ENCODE peak calls at places on chromosomes 16 and 17, in seven cellular contexts. B, J, F, K, M, G and O are unnamed samples.

GRCh38 chr17:55282379-55282702 is 17.6 kb downstream of the HLF start:
- DNase-seq in K (no peak), F (no peak), G (no peak), M (no peak), B (no peak), J (no peak), O (no peak)

GRCh38 chr17:50689251-50689650 is 18.5 kb downstream of the ANKRD40 start:
- DNase-seq in K (no peak), F (no peak), M (no peak), G (no peak), B (peak; percentile 54), J (peak; percentile 71), O (no peak)

GRCh38 chr17:62644487-62645173 is 17.2 kb downstream of the MRC2 start:
- DNase-seq in B (peak; percentile 75), M (no peak), J (no peak), K (no peak), G (no peak), F (no peak), O (no peak)

GRCh38 chr16:55272787-55273186 is 51.2 kb upstream of the IRX6 start:
- DNase-seq in J (no peak), K (no peak), B (no peak), M (no peak), G (no peak), F (no peak), O (no peak)

GRCh38 chr16:85563515-85564276 is 49.4 kb upstream of the GSE1 start:
- DNase-seq in G (no peak), K (no peak), B (no peak), F (peak; percentile 66), M (no peak), J (no peak), O (peak; percentile 98)

GRCh38 chr16:58116046-58116445 is 13.1 kb downstream of the CFAP20 start:
- DNase-seq in B (no peak), G (no peak), F (no peak), M (no peak), K (no peak), J (no peak), O (no peak)

GRCh38 chr16:77037696-77038347 is 153.2 kb upstream of the MON1B start:
- DNase-seq in M (no peak), F (no peak), B (no peak), G (no peak), K (no peak), J (no peak), O (no peak)

GRCh38 chr17:48554412-48555090 is 9.6 kb upstream of the HOXB2 start:
- DNase-seq in G (no peak), K (no peak), B (peak; percentile 59), M (no peak), J (peak; percentile 34), F (no peak), O (no peak)

GRCh38 chr17:82101767-82102679 is 4.0 kb upstream of the FASN start:
- DNase-seq in M (no peak), K (no peak), B (no peak), G (no peak), J (no peak), F (no peak), O (peak; percentile 98)